ENCODE peak calls at places on chromosomes 12 and 14, in nine cellular contexts. N is pons; B is RPMI7951; Q is gastrocnemius medialis; G is left ventricle myocardium inferior; T is stimulated activated naive CD8-positive, alpha-beta T cell treated with anti-CD3 and anti-CD28 coated beads, Interleukin-15, Interleukin-2, amounts not matched to agents 100 U/mL and 50 U/mL, for 24 hours; J is RCC 7860; U is M059J; L is naive thymus-derived CD4-positive, alpha-beta T cell. I is an unnamed sample.

GRCh38 chr14:69657961-69658360 is 46.6 kb downstream of the SUSD6 start:
- DNase-seq in N (no peak), B (no peak), Q (no peak), G (no peak), T (no peak), J (no peak), U (no peak), L (no peak), I (no peak)

GRCh38 chr12:110733857-110734373 is 8.8 kb downstream of the PPP1CC start:
- DNase-seq in N (no peak), B (no peak), Q (no peak), G (no peak), T (no peak), J (no peak), U (no peak), L (no peak), I (no peak)

GRCh38 chr12:106894774-106895173 is 60.9 kb upstream of the TMEM263 start:
- DNase-seq in N (no peak), B (no peak), Q (no peak), G (no peak), T (no peak), J (no peak), U (peak; percentile 27), L (no peak), I (no peak)

GRCh38 chr12:78759387-78759786 is 105.2 kb upstream of the SYT1 start:
- DNase-seq in N (no peak), B (peak; percentile 60), Q (no peak), G (no peak), T (no peak), J (peak; percentile 33), U (peak; percentile 40), L (no peak), I (peak; percentile 12)

GRCh38 chr12:46214668-46215429 is 54.0 kb downstream of the SLC38A1 start:
- DNase-seq in N (no peak), B (peak; percentile 28), Q (peak; percentile 39), G (no peak), T (peak; percentile 77), J (peak; percentile 11), U (peak; percentile 51), L (peak; percentile 88), I (no peak)

GRCh38 chr12:49129332-49130150 is 1.7 kb downstream of the TUBA1B start:
- DNase-seq in N (no peak), B (no peak), Q (no peak), G (peak; percentile 43), T (peak; percentile 13), J (no peak), U (no peak), L (no peak), I (no peak)

GRCh38 chr12:2481951-2482350 is 312.8 kb upstream of the FKBP4 start:
- DNase-seq in N (no peak), B (peak; percentile 33), Q (no peak), G (no peak), T (no peak), J (no peak), U (no peak), L (no peak), I (no peak)

GRCh38 chr12:8078400-8078799 is 3.7 kb upstream of the NECAP1 start:
- DNase-seq in N (peak; percentile 64), B (peak; percentile 44), Q (no peak), G (no peak), T (peak; percentile 54), J (peak; percentile 22), U (peak; percentile 56), L (peak; percentile 79), I (peak; percentile 68)

GRCh38 chr12:11307143-11307542 is 3.1 kb downstream of the PRB4 start:
- DNase-seq in N (no peak), B (no peak), Q (no peak), G (no peak), T (no peak), J (no peak), U (no peak), L (no peak), I (no peak)

GRCh38 chr14:75610839-75611238 is 32.4 kb downstream of the FLVCR2 start:
- DNase-seq in N (no peak), B (no peak), Q (peak; percentile 34), G (no peak), T (no peak), J (no peak), U (no peak), L (no peak), I (no peak)

GRCh38 chr14:70886421-70887206 is 20.6 kb upstream of the PCNX1 start:
- DNase-seq in N (peak; percentile 46), B (no peak), Q (peak; percentile 15), G (no peak), T (peak; percentile 62), J (no peak), U (no peak), L (no peak), I (no peak)

GRCh38 chr14:89721991-89722390 is 232.5 kb downstream of the EFCAB11 start:
- DNase-seq in N (no peak), B (no peak), Q (no peak), G (no peak), T (no peak), J (no peak), U (no peak), L (no peak), I (no peak)

GRCh38 chr12:19288603-19289244 is 150.6 kb upstream of the AEBP2 start:
- DNase-seq in N (peak; percentile 64), B (peak; percentile 36), Q (no peak), G (no peak), T (no peak), J (peak; percentile 16), U (peak; percentile 56), L (no peak), I (peak; percentile 43)

GRCh38 chr12:15164997-15165659 is 56.1 kb downstream of the RERG start:
- DNase-seq in N (no peak), B (no peak), Q (peak; percentile 14), G (no peak), T (no peak), J (peak; percentile 46), U (peak; percentile 12), L (no peak), I (no peak)

GRCh38 chr12:64522807-64523206 is 70.9 kb downstream of the TBK1 start:
- DNase-seq in N (no peak), B (no peak), Q (no peak), G (no peak), T (no peak), J (no peak), U (no peak), L (no peak), I (peak; percentile 34)

GRCh38 chr12:77104792-77105191 is 39.4 kb upstream of the E2F7 start:
- DNase-seq in N (no peak), B (no peak), Q (no peak), G (no peak), T (no peak), J (peak; percentile 57), U (peak; percentile 59), L (no peak), I (peak; percentile 72)

GRCh38 chr14:25039933-25040332 is 10.0 kb downstream of the STXBP6 start:
- DNase-seq in N (no peak), B (no peak), Q (no peak), G (no peak), T (no peak), J (no peak), U (no peak), L (no peak), I (no peak)

GRCh38 chr12:6774557-6775062 is 2.3 kb downstream of the LAG3 start:
- DNase-seq in N (no peak), B (no peak), Q (no peak), G (no peak), T (peak; percentile 58), J (no peak), U (no peak), L (no peak), I (no peak)

GRCh38 chr14:35915775-35916174 is 89.6 kb downstream of the BRMS1L start:
- DNase-seq in N (no peak), B (no peak), Q (no peak), G (no peak), T (no peak), J (no peak), U (no peak), L (no peak), I (no peak)

GRCh38 chr12:53098354-53098981 is 1.0 kb downstream of the IGFBP6 start:
- DNase-seq in N (no peak), B (peak; percentile 80), Q (peak; percentile 40), G (peak; percentile 37), T (peak; percentile 64), J (peak; percentile 54), U (peak; percentile 82), L (no peak), I (peak; percentile 91)

GRCh38 chr12:102474438-102475064 is 5.8 kb downstream of the IGF1 start:
- DNase-seq in N (no peak), B (no peak), Q (no peak), G (no peak), T (peak; percentile 17), J (peak; percentile 46), U (peak; percentile 65), L (no peak), I (no peak)

GRCh38 chr12:102344691-102345090 is 135.7 kb downstream of the IGF1 start:
- DNase-seq in N (no peak), B (no peak), Q (no peak), G (no peak), T (no peak), J (no peak), U (no peak), L (no peak), I (no peak)

GRCh38 chr12:46164186-46164585 is 104.7 kb downstream of the SLC38A1 start:
- DNase-seq in N (no peak), B (no peak), Q (no peak), G (no peak), T (no peak), J (no peak), U (no peak), L (no peak), I (no peak)

GRCh38 chr12:33581613-33582122 is 142.0 kb upstream of the SYT10 start:
- DNase-seq in N (no peak), B (no peak), Q (no peak), G (no peak), T (no peak), J (no peak), U (no peak), L (no peak), I (no peak)

GRCh38 chr14:66918527-66918926 is 270.7 kb upstream of the GARIN2 start:
- DNase-seq in N (no peak), B (no peak), Q (no peak), G (no peak), T (no peak), J (no peak), U (no peak), L (no peak), I (no peak)

GRCh38 chr12:26939192-26939832 is 1.0 kb downstream of the FGFR1OP2 start:
- DNase-seq in N (no peak), B (no peak), Q (no peak), G (no peak), T (no peak), J (no peak), U (peak; percentile 12), L (peak; percentile 4), I (peak; percentile 6)

GRCh38 chr12:111024205-111024794 is 103.9 kb upstream of the MYL2 start:
- DNase-seq in N (peak; percentile 15), B (peak; percentile 25), Q (peak; percentile 20), G (peak; percentile 51), T (peak; percentile 63), J (peak; percentile 11), U (peak; percentile 39), L (peak; percentile 43), I (peak; percentile 34)

GRCh38 chr12:131187602-131188001 is 233.9 kb downstream of the ADGRD1 start:
- DNase-seq in N (no peak), B (no peak), Q (no peak), G (no peak), T (no peak), J (no peak), U (no peak), L (no peak), I (no peak)

GRCh38 chr12:117441751-117442150 is 80.3 kb upstream of the NOS1 start:
- DNase-seq in N (peak; percentile 63), B (peak; percentile 78), Q (peak; percentile 100), G (peak; percentile 70), T (no peak), J (peak; percentile 4), U (peak; percentile 78), L (no peak), I (peak; percentile 34)

GRCh38 chr12:22299294-22299912 is 35.1 kb downstream of the ST8SIA1 start:
- DNase-seq in N (no peak), B (peak; percentile 36), Q (no peak), G (no peak), T (no peak), J (no peak), U (peak; percentile 27), L (no peak), I (no peak)

GRCh38 chr14:69484444-69485113 is at the start of gene PLEKHD1:
- DNase-seq in N (no peak), B (no peak), Q (no peak), G (no peak), T (peak; percentile 8), J (no peak), U (no peak), L (no peak), I (no peak)

I was measured in EL.